ENCODE peak calls at places on chromosomes 1 and 21, in nine cellular contexts. N is kidney; X is pancreas; W is aorta; U is CD8-positive, alpha-beta T cell; O is CD8-positive, alpha-beta memory T cell; D is uterus; H is brain microvascular endothelial cell; P is caudate nucleus. R is an unnamed sample.

GRCh38 chr1:189819751-189820150 is 657.9 kb downstream of the BRINP3 start:
- DNase-seq in D (no peak), P (no peak), X (no peak), H (no peak), N (no peak), W (no peak), U (no peak), O (no peak), R (no peak)

GRCh38 chr21:41777934-41778815 is 11.3 kb upstream of the RIPK4 start:
- DNase-seq in X (peak), D (peak), O (no peak), H (peak), U (no peak), W (peak), N (peak), P (peak), R (peak)

GRCh38 chr1:4072754-4073153 is 172.7 kb upstream of the C1orf174 start:
- DNase-seq in O (no peak), N (no peak), X (no peak), U (no peak), P (no peak), H (no peak), W (peak), D (no peak), R (no peak)

GRCh38 chr21:34822957-34823356 is 154.2 kb downstream of the CLIC6 start:
- DNase-seq in X (no peak), N (no peak), P (no peak), U (no peak), D (no peak), O (no peak), W (no peak), H (peak), R (no peak)

GRCh38 chr21:44713130-44713529 is 1.8 kb upstream of the TSPEAR start:
- DNase-seq in D (no peak), W (peak), O (no peak), P (no peak), N (no peak), H (no peak), X (no peak), U (no peak), R (no peak)

GRCh38 chr1:205247130-205247921 is 19.6 kb downstream of the TMCC2 start:
- DNase-seq in H (no peak), P (peak), X (no peak), O (no peak), N (no peak), D (peak), W (peak), U (no peak), R (peak)

GRCh38 chr1:68525781-68526180 is 28.9 kb upstream of the DEPDC1 start:
- DNase-seq in X (no peak), O (no peak), N (no peak), W (no peak), D (no peak), U (no peak), P (no peak), H (no peak), R (no peak)

GRCh38 chr1:204073837-204074273 is 940 bp downstream of the SOX13 start:
- DNase-seq in H (no peak), U (no peak), X (no peak), O (no peak), D (peak), W (peak), N (peak), P (no peak), R (no peak)

GRCh38 chr1:85656948-85657347 is 51.3 kb downstream of the ZNHIT6 start:
- DNase-seq in H (no peak), O (no peak), X (no peak), D (no peak), P (no peak), U (no peak), N (no peak), W (no peak), R (no peak)

GRCh38 chr1:158188618-158189017 is 7.9 kb downstream of the CD1D start:
- DNase-seq in N (no peak), X (no peak), P (no peak), H (no peak), U (no peak), O (no peak), W (no peak), D (no peak), R (no peak)

GRCh38 chr1:241972703-241973375 is 15.3 kb downstream of the BECN2 start:
- DNase-seq in O (no peak), D (no peak), W (no peak), U (no peak), N (no peak), P (no peak), H (peak), X (no peak), R (no peak)

GRCh38 chr1:17340358-17340757 is 31.6 kb upstream of the PADI6 start:
- DNase-seq in D (no peak), W (peak), O (no peak), P (no peak), U (no peak), X (no peak), H (no peak), N (no peak), R (no peak)

GRCh38 chr1:195195423-195196057 is 1412.7 kb downstream of the KCNT2 start:
- DNase-seq in D (no peak), X (no peak), N (no peak), O (no peak), H (no peak), P (no peak), W (no peak), U (no peak), R (no peak)

GRCh38 chr1:214002472-214002871 is 14.7 kb downstream of the PROX1 start:
- DNase-seq in P (no peak), X (no peak), W (no peak), O (no peak), U (no peak), H (no peak), N (no peak), D (no peak), R (no peak)

GRCh38 chr1:29646161-29646775 is 409.9 kb downstream of the PTPRU start:
- DNase-seq in X (no peak), U (no peak), N (no peak), H (no peak), D (no peak), O (no peak), P (no peak), W (no peak), R (no peak)

GRCh38 chr1:84884671-84885389 is 8.2 kb downstream of the LPAR3 start:
- DNase-seq in D (no peak), H (no peak), W (no peak), P (no peak), X (no peak), N (no peak), U (no peak), O (no peak), R (no peak)

GRCh38 chr1:198775606-198776005 is 136.8 kb downstream of the PTPRC start:
- DNase-seq in N (no peak), X (no peak), U (no peak), W (no peak), O (no peak), H (peak), P (no peak), D (no peak), R (no peak)

GRCh38 chr1:241180569-241180968 is 176.4 kb downstream of the RGS7 start:
- DNase-seq in N (no peak), U (no peak), O (no peak), X (no peak), P (no peak), D (no peak), W (no peak), H (no peak), R (no peak)

GRCh38 chr1:36583980-36584805 is 101.5 kb upstream of the CSF3R start:
- DNase-seq in W (peak), X (no peak), O (no peak), H (no peak), P (peak), N (no peak), U (no peak), D (no peak), R (no peak)

GRCh38 chr1:209780276-209780675 is 4.1 kb downstream of the C1orf74 start:
- DNase-seq in D (no peak), W (no peak), U (no peak), N (no peak), O (no peak), P (no peak), X (no peak), H (no peak), R (no peak)

GRCh38 chr1:209772116-209772515 is 12.2 kb downstream of the C1orf74 start:
- DNase-seq in O (no peak), P (no peak), N (no peak), X (no peak), D (no peak), W (no peak), U (no peak), H (no peak), R (no peak)

GRCh38 chr1:209775634-209776033 is 8.7 kb downstream of the C1orf74 start:
- DNase-seq in N (no peak), H (no peak), D (no peak), U (no peak), P (no peak), W (no peak), X (no peak), O (no peak), R (no peak)

GRCh38 chr1:209774592-209774991 is 9.8 kb downstream of the C1orf74 start:
- DNase-seq in H (no peak), P (no peak), X (no peak), N (no peak), U (no peak), O (no peak), D (no peak), W (no peak), R (no peak)

GRCh38 chr1:209777587-209777986 is 6.8 kb downstream of the C1orf74 start:
- DNase-seq in X (no peak), U (no peak), W (no peak), O (no peak), D (no peak), P (no peak), N (no peak), H (no peak), R (no peak)
- H3K27ac ChIP-seq in X (no peak), U (no peak), W (no peak), O (no peak), D (no peak), P (no peak), N (no peak), H (no peak), R (no peak)

GRCh38 chr1:116954450-116954849 is 44.7 kb downstream of the PTGFRN start:
- DNase-seq in H (no peak), U (no peak), N (no peak), X (no peak), P (no peak), O (no peak), W (no peak), D (peak), R (no peak)
- H3K27ac ChIP-seq in H (no peak), U (no peak), N (no peak), X (no peak), P (no peak), O (no peak), W (no peak), D (no peak), R (no peak)

DNA sequence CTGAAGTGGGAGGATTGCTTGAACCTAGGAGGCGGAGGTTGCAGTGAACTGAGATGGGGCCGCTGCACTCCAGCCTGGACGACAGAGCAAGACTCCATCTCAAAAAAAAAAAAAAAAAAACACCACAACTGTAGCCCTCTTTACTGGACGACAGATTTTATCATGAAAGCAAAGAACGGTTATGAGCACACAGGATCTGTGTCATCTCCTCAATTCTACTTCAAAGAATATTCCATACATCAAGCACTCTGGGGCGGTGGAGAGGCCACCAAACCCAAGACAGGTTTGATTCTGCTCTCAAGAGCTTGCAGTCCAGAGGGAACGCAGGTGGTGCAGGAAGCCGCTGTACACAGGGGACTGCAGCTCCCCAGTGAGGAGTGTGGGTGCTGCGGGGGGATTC is 110.0 kb downstream of the SPSB1 start:
- DNase-seq in P (no peak), H (no peak), N (peak), D (no peak), X (no peak), W (no peak), U (no peak), O (no peak), R (no peak)
- H3K27ac ChIP-seq in P (no peak), H (peak), N (no peak), D (no peak), X (no peak), W (peak), U (no peak), O (no peak), R (no peak)

GRCh38 chr1:234963904-234964702 is 164.5 kb downstream of the TOMM20 start:
- DNase-seq in W (no peak), P (no peak), D (no peak), U (no peak), N (no peak), H (no peak), O (no peak), X (no peak), R (no peak)

GRCh38 chr1:234962340-234962989 is 166.2 kb downstream of the TOMM20 start:
- DNase-seq in H (peak), W (peak), X (no peak), N (no peak), O (no peak), P (no peak), D (peak), U (no peak), R (no peak)

GRCh38 chr1:234967121-234967520 is 161.5 kb downstream of the TOMM20 start:
- DNase-seq in H (no peak), P (no peak), U (no peak), D (no peak), O (no peak), X (no peak), N (no peak), W (no peak), R (no peak)

GRCh38 chr1:234963180-234963903 is 165.3 kb downstream of the TOMM20 start:
- DNase-seq in W (peak), P (no peak), H (peak), U (peak), D (peak), O (peak), N (peak), X (peak), R (no peak)

DNA sequence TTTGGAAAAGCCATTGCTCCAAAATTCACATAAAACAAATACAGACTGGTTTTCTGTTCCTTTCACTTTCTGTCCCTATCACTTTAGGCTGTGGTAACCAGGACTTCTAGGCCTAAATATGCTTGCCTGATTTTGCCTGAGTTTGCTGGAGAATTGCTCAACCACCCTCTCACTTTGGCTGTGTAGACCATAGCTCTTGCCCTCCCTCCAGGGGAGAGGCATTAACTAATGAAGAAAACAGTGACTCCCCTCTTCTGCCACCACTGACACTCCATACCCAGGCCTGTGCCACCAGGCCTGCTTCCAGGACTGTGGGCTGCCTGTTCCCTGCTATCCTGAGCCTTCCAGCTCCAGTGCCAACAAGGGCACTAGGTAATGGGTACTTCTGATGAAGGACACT is 163.5 kb downstream of the TOMM20 start:
- DNase-seq in O (no peak), P (no peak), D (no peak), H (no peak), X (no peak), W (no peak), N (no peak), U (no peak), R (no peak)
- H3K27ac ChIP-seq in O (no peak), P (no peak), D (peak), H (no peak), X (peak), W (no peak), N (peak), U (no peak), R (no peak)

DNA sequence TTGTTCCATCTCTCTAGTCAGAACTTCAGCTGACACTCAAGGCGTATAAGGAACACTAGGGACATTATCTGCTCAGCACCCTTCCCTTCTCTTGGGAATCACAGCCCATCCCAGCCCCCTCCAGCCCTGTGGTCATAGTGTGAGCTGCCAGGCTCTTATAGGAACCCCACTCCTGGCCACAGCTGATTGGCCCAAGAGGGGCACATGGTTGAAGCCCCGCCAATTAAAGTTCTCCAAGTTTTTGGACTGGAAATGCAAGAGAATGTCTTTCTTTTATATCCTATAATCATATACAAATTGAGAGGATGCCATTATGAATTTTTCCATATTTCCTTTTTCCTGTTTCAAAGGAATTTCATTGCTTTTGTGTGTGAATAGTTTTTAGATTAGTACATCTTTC is 40.7 kb downstream of the FOXO6 start:
- DNase-seq in P (no peak), X (no peak), O (no peak), N (no peak), U (no peak), D (no peak), H (no peak), W (no peak), R (no peak)
- H3K27ac ChIP-seq in P (no peak), X (no peak), O (no peak), N (no peak), U (no peak), D (no peak), H (no peak), W (no peak), R (no peak)

DNA sequence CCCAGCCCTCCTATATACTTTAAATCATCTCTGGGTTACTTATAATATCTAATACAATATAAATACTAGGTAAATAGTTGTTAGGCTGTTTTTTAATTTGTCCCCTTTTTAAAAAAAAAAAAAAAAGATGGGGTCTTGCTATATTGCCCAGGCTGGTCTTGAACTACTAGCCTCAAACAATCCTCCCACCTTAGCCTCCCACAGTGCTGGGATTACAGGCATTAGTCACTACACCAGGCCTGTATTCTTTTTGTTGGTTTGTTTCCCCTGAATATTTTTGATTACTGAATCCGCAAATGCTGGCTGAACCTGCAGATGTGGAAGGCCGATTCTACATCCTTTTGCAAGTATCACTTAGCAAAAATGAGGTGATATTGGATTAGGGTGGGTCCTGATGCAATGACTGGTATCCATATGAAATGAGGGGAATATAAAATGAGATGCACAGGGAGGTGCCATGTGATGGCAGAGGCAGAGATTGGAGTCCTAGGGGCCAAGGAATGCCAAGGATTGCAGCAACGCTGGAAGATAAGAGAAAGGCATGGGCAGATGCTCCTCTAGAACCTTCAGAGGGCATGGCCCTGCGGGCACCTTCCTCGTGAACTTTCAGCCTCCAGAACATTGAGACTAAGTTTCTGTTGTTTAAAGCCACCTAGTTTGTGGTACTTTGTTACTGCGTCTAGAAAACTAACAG is 58.8 kb downstream of the SSBP3 start:
- DNase-seq in P (no peak), U (no peak), H (no peak), W (no peak), N (no peak), D (no peak), X (no peak), O (no peak), R (no peak)
- H3K27ac ChIP-seq in P (no peak), U (no peak), H (no peak), W (no peak), N (peak), D (no peak), X (peak), O (no peak), R (no peak)

R was measured in substantia nigra.